ENCODE peak calls at places on chromosomes 5 and 9, in eight cellular contexts. B is ovary, M is breast epithelium, D is esophagus squamous epithelium, K is body of pancreas, V is testis, O is tibial nerve, U is spleen. I is an unnamed sample. For H3K9me3, the result is how much of the 10 kb centered on the place peaks cover.

GRCh38 chr9:92961627-92962302 is 14.4 kb downstream of the FGD3 start:
- DNase-seq in V (no peak), U (no peak), O (no peak), D (no peak), M (peak), B (no peak), K (no peak), I (no peak)

GRCh38 chr9:134210908-134211810 is 46.8 kb upstream of the RNU6ATAC start:
- DNase-seq in O (no peak), M (no peak), D (no peak), K (peak), V (peak), B (peak), U (peak), I (peak)

GRCh38 chr5:170117736-170118135 is 12.0 kb downstream of the FOXI1 start:
- DNase-seq in D (no peak), K (no peak), M (no peak), B (no peak), V (no peak), O (no peak), U (no peak), I (no peak)

GRCh38 chr5:60260658-60261057 is 367.1 kb upstream of the PDE4D start:
- DNase-seq in M (no peak), D (no peak), B (no peak), V (no peak), K (no peak), O (no peak), U (no peak), I (no peak)

GRCh38 chr5:135829681-135830383 is 4.6 kb upstream of the SLC25A48 start:
- DNase-seq in U (no peak), B (peak), K (peak), V (peak), O (no peak), D (no peak), M (peak), I (no peak)

GRCh38 chr5:159174511-159175168 is 34.7 kb downstream of the RNF145 start:
- DNase-seq in V (no peak), M (no peak), U (no peak), K (no peak), D (no peak), O (no peak), B (no peak), I (no peak)

GRCh38 chr5:14735944-14736343 is 71.4 kb downstream of the OTULIN start:
- DNase-seq in B (no peak), U (no peak), O (no peak), V (no peak), M (no peak), K (peak), D (no peak), I (peak)

GRCh38 chr5:140039561-140039960 is 3.5 kb downstream of the NRG2 start:
- DNase-seq in M (no peak), K (peak), V (no peak), B (no peak), O (no peak), D (no peak), U (no peak), I (no peak)

GRCh38 chr9:68872026-68872501 is 141.8 kb downstream of the PRKACG start:
- DNase-seq in B (no peak), D (no peak), V (peak), O (no peak), K (peak), M (no peak), U (peak), I (peak)

GRCh38 chr9:2337602-2338001 is 284.0 kb upstream of the VLDLR start:
- DNase-seq in M (no peak), V (no peak), O (no peak), K (peak), D (no peak), B (no peak), U (no peak), I (no peak)

GRCh38 chr5:127330116-127330515 is 39.5 kb downstream of the MEGF10 start:
- DNase-seq in M (no peak), V (no peak), D (no peak), B (no peak), O (no peak), K (no peak), U (no peak), I (no peak)

GRCh38 chr5:64318175-64318574 is 152.5 kb downstream of the RNF180 start:
- DNase-seq in B (no peak), D (no peak), K (no peak), V (no peak), M (no peak), U (no peak), O (no peak), I (no peak)

GRCh38 chr5:39005566-39006232 is 68.5 kb downstream of the RICTOR start:
- DNase-seq in O (no peak), M (no peak), K (peak), V (no peak), B (no peak), D (no peak), U (no peak), I (no peak)

GRCh38 chr5:33470544-33470943 is 29.8 kb downstream of the TARS1 start:
- DNase-seq in D (no peak), K (peak), O (no peak), V (peak), B (no peak), U (no peak), M (no peak), I (no peak)

GRCh38 chr5:96151891-96152290 is 190.2 kb upstream of the ELL2 start:
- DNase-seq in O (no peak), U (no peak), K (peak), B (no peak), D (no peak), M (no peak), V (no peak), I (no peak)

GRCh38 chr9:71936066-71936465 is 24.6 kb downstream of the C9orf85 start:
- DNase-seq in D (no peak), B (no peak), O (no peak), U (no peak), K (no peak), M (no peak), V (no peak), I (no peak)

GRCh38 chr9:15182755-15183154 is 124.3 kb downstream of the TTC39B start:
- DNase-seq in B (no peak), K (no peak), M (no peak), V (no peak), D (no peak), U (no peak), O (no peak), I (no peak)

GRCh38 chr9:137462396-137463193 is 3.5 kb upstream of the NSMF start:
- DNase-seq in B (peak), D (no peak), O (no peak), K (no peak), M (no peak), V (no peak), U (no peak), I (no peak)

GRCh38 chr9:4798281-4798680 is 5.5 kb downstream of the RCL1 start:
- DNase-seq in K (no peak), U (no peak), V (no peak), M (no peak), D (no peak), O (no peak), B (no peak), I (no peak)

DNA sequence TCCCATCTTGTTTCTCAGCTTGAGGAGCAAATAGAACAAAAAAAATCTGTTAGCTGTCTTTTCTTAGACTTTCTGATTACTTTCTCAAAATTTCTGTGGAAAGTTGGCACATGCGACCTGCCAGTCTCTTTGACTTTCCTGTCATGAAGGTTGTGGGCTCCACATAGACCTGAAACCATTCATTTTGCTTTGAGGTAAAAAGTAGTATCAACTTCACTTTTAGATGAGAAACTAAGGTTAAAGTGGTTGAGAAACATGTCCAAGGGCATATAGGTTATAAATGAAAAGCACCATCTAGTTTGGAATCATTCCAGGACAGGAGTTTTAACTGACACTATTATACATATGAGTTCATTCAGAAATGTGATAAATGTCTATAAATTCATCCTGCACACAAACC is 42.7 kb downstream of the ST8SIA4 start:
- DNase-seq in O (no peak), K (no peak), D (no peak), V (no peak), B (no peak), M (no peak), U (no peak), I (no peak)
- H3K4me3 ChIP-seq in O (no peak), K (no peak), D (no peak), V (no peak), B (no peak), M (no peak), U (no peak), I (no peak)

DNA sequence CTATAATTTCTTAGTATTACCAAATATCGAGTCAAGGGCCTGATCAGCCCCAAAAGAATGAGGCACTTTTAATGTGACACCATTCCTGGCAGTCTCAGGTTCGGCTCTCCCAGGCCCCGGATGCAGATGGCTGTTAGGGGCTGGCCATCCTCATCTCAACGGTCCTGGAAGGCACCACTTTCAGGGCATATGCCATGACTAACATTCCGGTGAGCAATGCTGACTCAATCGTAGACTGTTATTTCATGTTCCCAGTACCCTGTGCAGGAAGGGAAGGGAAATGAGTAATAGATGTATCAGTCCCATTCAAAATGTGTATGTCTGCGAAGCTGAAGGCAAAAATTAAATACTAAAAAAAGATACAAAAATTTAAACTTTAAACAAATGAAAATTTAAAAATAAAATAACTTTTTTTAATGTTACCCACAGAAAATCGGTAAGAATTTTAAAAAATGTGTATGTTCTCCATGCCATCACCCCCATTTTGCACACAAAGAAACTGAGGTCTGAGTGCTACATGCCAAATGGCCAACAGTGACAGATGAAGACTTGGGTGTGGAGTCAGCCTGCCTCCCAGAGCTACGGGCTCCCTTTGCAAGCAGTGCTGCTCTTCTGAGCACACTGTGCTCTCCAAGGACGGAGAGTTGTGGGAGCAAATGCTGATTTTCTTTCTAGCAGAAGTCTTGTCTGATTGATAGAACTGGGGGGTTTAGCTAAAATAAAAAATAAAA is 79.0 kb downstream of the GLDC start:
- DNase-seq in B (no peak), O (no peak), K (peak), U (no peak), V (no peak), M (no peak), D (no peak), I (no peak)
- TF ChIP-seq POLR2A in B (no peak), O (no peak), K (no peak), U (no peak), V (no peak), M (no peak), D (no peak), I (no peak)

GRCh38 chr5:22850981-22851380 is 2.2 kb downstream of the CDH12 start:
- DNase-seq in M (no peak), U (no peak), B (no peak), V (no peak), D (no peak), O (no peak), K (no peak), I (no peak)

GRCh38 chr5:22846686-22847085 is 6.5 kb downstream of the CDH12 start:
- DNase-seq in U (no peak), M (no peak), B (no peak), O (no peak), K (no peak), V (no peak), D (no peak), I (no peak)
- H3K9me3 ChIP-seq in U (under half), M (under half), B (under half), O (under half), K (under half), V (under half), D (under half), I (under half)

DNA sequence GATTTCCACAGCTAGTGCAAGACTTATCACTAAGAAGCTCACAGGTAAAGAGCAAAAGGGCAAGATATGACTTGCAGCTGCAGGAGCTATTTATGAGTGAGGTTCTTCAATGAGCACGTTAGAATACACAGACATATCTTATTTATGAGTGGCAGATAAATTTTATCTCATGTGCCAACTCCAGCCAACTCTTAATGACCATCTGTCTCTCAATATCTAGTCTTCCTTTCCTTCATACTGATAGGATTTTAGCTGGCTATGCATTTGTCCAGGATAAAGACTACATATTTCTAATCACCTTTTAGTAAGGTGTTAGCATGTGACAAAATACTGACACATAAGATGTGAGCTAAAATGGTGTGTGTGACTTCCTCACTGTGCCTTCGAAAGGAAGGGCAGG is 304.5 kb downstream of the TRPM3 start:
- DNase-seq in M (no peak), D (no peak), K (no peak), U (no peak), O (no peak), B (no peak), V (no peak), I (no peak)
- H3K4me3 ChIP-seq in M (no peak), D (no peak), K (no peak), U (no peak), O (no peak), B (no peak), V (no peak), I (no peak)

DNA sequence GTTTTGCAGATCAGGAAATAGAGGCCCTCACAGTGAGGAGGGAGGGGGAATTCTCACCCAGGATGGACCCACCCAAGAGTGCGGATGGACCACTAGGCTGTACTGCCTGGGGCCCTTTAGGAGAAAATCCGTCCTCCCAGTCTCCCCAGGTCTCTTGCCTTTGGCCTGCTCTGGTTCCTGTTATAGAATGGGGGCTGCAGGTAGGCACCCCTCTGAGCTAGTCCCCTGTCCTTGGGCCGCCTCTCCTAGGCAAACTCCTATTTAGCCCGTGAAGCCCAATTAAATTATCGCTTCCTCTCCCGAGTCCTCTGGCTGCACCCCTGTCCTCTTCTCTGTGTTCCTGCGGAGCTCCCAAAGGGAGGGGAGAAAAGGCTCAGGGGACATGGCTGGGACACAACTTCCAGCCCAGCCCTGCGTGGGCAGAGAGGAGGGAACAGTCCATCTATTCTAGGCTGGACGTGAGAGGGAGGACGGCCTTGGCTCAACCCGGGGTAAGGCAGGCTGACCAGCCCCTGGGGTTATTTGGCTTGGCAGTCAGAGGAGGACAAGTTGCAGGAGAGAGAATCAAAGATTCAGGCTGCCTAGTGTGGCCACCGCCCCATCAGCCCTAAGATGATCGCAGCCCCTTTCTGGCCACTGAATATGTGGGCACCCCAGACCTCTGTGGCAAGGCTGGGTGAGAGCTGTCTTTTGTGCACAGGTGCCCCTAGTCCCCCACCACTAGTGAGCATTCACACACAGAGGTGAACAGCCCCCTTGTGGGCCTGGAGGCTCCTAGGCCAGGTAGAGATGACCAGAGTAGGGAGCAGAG is 134.2 kb downstream of the C9orf50 start:
- DNase-seq in V (peak), M (peak), K (peak), B (peak), O (peak), U (no peak), D (no peak), I (peak)
- TF ChIP-seq POLR2A in V (no peak), M (no peak), K (no peak), B (no peak), O (no peak), U (no peak), D (peak), I (no peak)